ENCODE peak calls at places on chromosomes 16 and 17, in four cellular contexts. One of them, this sample, is unnamed.

GRCh38 chr17:41512789-41513547 is 5.7 kb downstream of the KRT15 start:
- DNase-seq in lower leg skin: no peak
- DNase-seq in uterus: no peak
- DNase-seq in PC-9: no peak
- DNase-seq in this sample: no peak

GRCh38 chr16:79165541-79165940 is 435.0 kb downstream of the MAF start:
- DNase-seq in lower leg skin: no peak
- DNase-seq in uterus: no peak
- DNase-seq in PC-9: no peak
- DNase-seq in this sample: no peak

GRCh38 chr17:56260421-56260820 is 107.1 kb downstream of the ANKFN1 start:
- DNase-seq in lower leg skin: no peak
- DNase-seq in uterus: no peak
- DNase-seq in PC-9: no peak
- DNase-seq in this sample: no peak

GRCh38 chr17:79842656-79843474 is 3.6 kb upstream of the CBX4 start:
- DNase-seq in lower leg skin: no peak
- DNase-seq in uterus: no peak
- DNase-seq in PC-9: no peak
- DNase-seq in this sample: no peak

GRCh38 chr16:11139624-11140375 is 116.2 kb downstream of the SOCS1 start:
- DNase-seq in lower leg skin: no peak
- DNase-seq in uterus: no peak
- DNase-seq in PC-9: no peak
- DNase-seq in this sample: peak

GRCh38 chr16:75566889-75567255 is 693 bp downstream of the GABARAPL2 start:
- DNase-seq in lower leg skin: no peak
- DNase-seq in uterus: no peak
- DNase-seq in PC-9: no peak
- DNase-seq in this sample: no peak

GRCh38 chr17:27578718-27579085 is 52.3 kb upstream of the LGALS9 start:
- DNase-seq in lower leg skin: no peak
- DNase-seq in uterus: no peak
- DNase-seq in PC-9: no peak
- DNase-seq in this sample: no peak

GRCh38 chr17:17435323-17435722 is 41.5 kb upstream of the MED9 start:
- DNase-seq in lower leg skin: no peak
- DNase-seq in uterus: no peak
- DNase-seq in PC-9: no peak
- DNase-seq in this sample: no peak

GRCh38 chr16:11251525-11252481 is 4.2 kb downstream of the SOCS1 start:
- DNase-seq in lower leg skin: no peak
- DNase-seq in uterus: no peak
- DNase-seq in PC-9: no peak
- DNase-seq in this sample: no peak

GRCh38 chr17:3682033-3682432 is 13.4 kb downstream of the EMC6 start:
- DNase-seq in lower leg skin: no peak
- DNase-seq in uterus: no peak
- DNase-seq in PC-9: no peak
- DNase-seq in this sample: no peak

GRCh38 chr17:78643326-78643725 is 66.1 kb upstream of the DNAH17 start:
- DNase-seq in lower leg skin: no peak
- DNase-seq in uterus: no peak
- DNase-seq in PC-9: no peak
- DNase-seq in this sample: no peak

GRCh38 chr17:77372444-77373297 is 231.9 kb downstream of the SEC14L1 start:
- DNase-seq in lower leg skin: peak
- DNase-seq in uterus: peak
- DNase-seq in PC-9: no peak
- DNase-seq in this sample: peak

GRCh38 chr17:37702605-37703004 is 42.3 kb downstream of the HNF1B start:
- DNase-seq in lower leg skin: no peak
- DNase-seq in uterus: no peak
- DNase-seq in PC-9: peak
- DNase-seq in this sample: no peak

GRCh38 chr17:4187076-4187475 is 44.1 kb downstream of the CYB5D2 start:
- DNase-seq in lower leg skin: peak
- DNase-seq in uterus: peak
- DNase-seq in PC-9: no peak
- DNase-seq in this sample: no peak

GRCh38 chr16:1019934-1020305 is 38.4 kb downstream of the SOX8 start:
- DNase-seq in lower leg skin: no peak
- DNase-seq in uterus: no peak
- DNase-seq in PC-9: no peak
- DNase-seq in this sample: no peak

GRCh38 chr16:85422124-85422373 is 191.1 kb upstream of the GSE1 start:
- DNase-seq in lower leg skin: no peak
- DNase-seq in uterus: no peak
- DNase-seq in PC-9: no peak
- DNase-seq in this sample: no peak

GRCh38 chr16:82263456-82264159 is 93.6 kb upstream of the MPHOSPH6 start:
- DNase-seq in lower leg skin: peak
- DNase-seq in uterus: peak
- DNase-seq in PC-9: no peak
- DNase-seq in this sample: peak

GRCh38 chr17:58666858-58667267 is 25.0 kb downstream of the TEX14 start:
- DNase-seq in lower leg skin: peak
- DNase-seq in uterus: peak
- DNase-seq in PC-9: no peak
- DNase-seq in this sample: peak

GRCh38 chr17:40251576-40251975 is 32.5 kb downstream of the WIPF2 start:
- DNase-seq in lower leg skin: peak
- DNase-seq in uterus: peak
- DNase-seq in PC-9: peak
- DNase-seq in this sample: no peak

GRCh38 chr16:81482329-81483063 is 37.9 kb downstream of the CMIP start:
- DNase-seq in lower leg skin: no peak
- DNase-seq in uterus: no peak
- DNase-seq in PC-9: no peak
- DNase-seq in this sample: no peak

GRCh38 chr16:28084209-28084608 is 20.7 kb upstream of the GSG1L start:
- DNase-seq in lower leg skin: no peak
- DNase-seq in uterus: no peak
- DNase-seq in PC-9: no peak
- DNase-seq in this sample: no peak

GRCh38 chr17:63740464-63741181 is 976 bp downstream of the STRADA start:
- DNase-seq in lower leg skin: no peak
- DNase-seq in uterus: no peak
- DNase-seq in PC-9: no peak
- DNase-seq in this sample: no peak

GRCh38 chr16:84579936-84580335 is 37.9 kb downstream of the COTL1 start:
- DNase-seq in lower leg skin: no peak
- DNase-seq in uterus: no peak
- DNase-seq in PC-9: no peak
- DNase-seq in this sample: no peak

GRCh38 chr17:36937001-36937960 is at the start of gene LHX1:
- DNase-seq in lower leg skin: no peak
- DNase-seq in uterus: no peak
- DNase-seq in PC-9: no peak
- DNase-seq in this sample: no peak

DNA sequence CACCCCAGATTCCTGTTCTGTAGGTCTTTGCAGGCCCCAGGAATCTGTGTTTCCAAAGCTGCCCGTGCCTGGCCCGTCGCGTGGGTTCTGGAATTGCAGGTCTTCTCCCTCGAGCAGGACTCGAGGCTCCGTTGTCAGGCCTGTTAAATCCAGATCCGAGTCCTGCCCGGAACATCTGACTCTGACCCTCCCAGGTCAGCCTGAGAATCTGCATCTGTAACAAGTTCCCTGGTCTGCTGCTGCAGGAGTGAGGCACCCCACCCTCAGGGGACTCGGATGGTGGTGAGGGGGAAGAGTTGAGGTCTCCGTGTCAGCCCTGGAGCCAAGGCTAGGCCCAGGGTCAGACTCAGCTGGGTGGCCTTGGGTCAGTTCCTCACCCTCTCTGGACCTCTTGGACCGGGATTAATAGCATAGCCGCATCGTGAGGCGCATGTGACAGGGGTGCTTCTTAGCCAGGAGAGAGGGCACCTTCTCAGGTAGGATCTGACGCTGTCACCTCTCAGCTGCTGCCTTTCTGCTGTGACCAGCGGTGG is 8.8 kb downstream of the SPIRE2 start:
- DNase-seq in lower leg skin: no peak
- DNase-seq in uterus: no peak
- DNase-seq in PC-9: no peak
- DNase-seq in this sample: no peak
- H3K4me3 ChIP-seq in lower leg skin: no peak
- H3K4me3 ChIP-seq in uterus: no peak
- H3K4me3 ChIP-seq in PC-9: no peak
- H3K4me3 ChIP-seq in this sample: no peak

GRCh38 chr17:7113273-7114071 is 1.1 kb downstream of the ASGR2 start:
- DNase-seq in lower leg skin: no peak
- DNase-seq in uterus: no peak
- DNase-seq in PC-9: no peak
- DNase-seq in this sample: no peak

GRCh38 chr17:7114875-7115614 is 423 bp upstream of the ASGR2 start:
- DNase-seq in lower leg skin: peak
- DNase-seq in uterus: no peak
- DNase-seq in PC-9: no peak
- DNase-seq in this sample: peak

GRCh38 chr17:7111784-7112526 is 2.7 kb downstream of the ASGR2 start:
- DNase-seq in lower leg skin: no peak
- DNase-seq in uterus: no peak
- DNase-seq in PC-9: no peak
- DNase-seq in this sample: no peak

GRCh38 chr17:7112527-7113108 is 2.0 kb downstream of the ASGR2 start:
- DNase-seq in lower leg skin: no peak
- DNase-seq in uterus: no peak
- DNase-seq in PC-9: no peak
- DNase-seq in this sample: no peak

DNA sequence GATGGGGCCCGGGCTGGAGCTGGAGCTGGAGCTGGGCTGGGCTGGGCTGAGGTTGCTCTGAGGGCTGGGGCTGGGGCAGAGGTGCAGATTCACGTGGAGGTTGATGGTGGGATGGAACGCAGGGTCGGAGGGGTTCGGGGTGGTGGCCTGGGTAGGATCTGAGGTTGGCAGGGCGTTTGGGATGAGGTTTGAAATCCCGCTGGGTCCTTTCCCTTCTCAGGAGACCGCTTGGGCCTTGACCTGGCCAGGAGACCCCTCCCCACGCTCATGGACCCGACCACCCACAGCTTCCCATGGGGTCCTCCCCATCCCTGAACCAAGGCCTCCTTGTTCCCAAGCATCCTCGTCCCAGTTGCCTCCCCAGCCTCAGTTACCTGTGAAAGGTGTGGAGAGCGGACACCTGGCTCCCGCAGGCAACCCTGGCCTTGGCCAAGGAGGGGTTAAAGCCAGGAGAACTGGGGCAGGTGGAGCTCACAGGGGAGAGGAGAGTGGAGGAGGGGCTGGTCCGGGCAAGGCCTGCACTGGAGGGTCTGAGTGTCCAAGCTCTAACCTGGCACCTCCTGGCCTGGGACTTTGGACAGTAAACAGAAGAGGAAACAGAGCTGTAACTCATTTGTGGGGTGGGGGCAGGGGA is at the start of gene ASGR2:
- DNase-seq in lower leg skin: no peak
- DNase-seq in uterus: no peak
- DNase-seq in PC-9: no peak
- DNase-seq in this sample: no peak
- H3K4me3 ChIP-seq in lower leg skin: no peak
- H3K4me3 ChIP-seq in uterus: no peak
- H3K4me3 ChIP-seq in PC-9: no peak
- H3K4me3 ChIP-seq in this sample: no peak

GRCh38 chr17:2289878-2290478 is 13.6 kb downstream of the SMG6 start:
- DNase-seq in lower leg skin: no peak
- DNase-seq in uterus: no peak
- DNase-seq in PC-9: no peak
- DNase-seq in this sample: no peak

GRCh38 chr17:2297023-2297422 is 6.6 kb downstream of the SMG6 start:
- DNase-seq in lower leg skin: no peak
- DNase-seq in uterus: no peak
- DNase-seq in PC-9: no peak
- DNase-seq in this sample: no peak

GRCh38 chr17:2295575-2295974 is 8.0 kb downstream of the SMG6 start:
- DNase-seq in lower leg skin: no peak
- DNase-seq in uterus: no peak
- DNase-seq in PC-9: no peak
- DNase-seq in this sample: no peak

GRCh38 chr17:2292100-2292499 is 11.5 kb downstream of the SMG6 start:
- DNase-seq in lower leg skin: no peak
- DNase-seq in uterus: no peak
- DNase-seq in PC-9: no peak
- DNase-seq in this sample: no peak
- H3K4me3 ChIP-seq in lower leg skin: no peak
- H3K4me3 ChIP-seq in uterus: no peak
- H3K4me3 ChIP-seq in PC-9: no peak
- H3K4me3 ChIP-seq in this sample: no peak

GRCh38 chr16:31489616-31490584 is 7.0 kb downstream of the SLC5A2 start:
- DNase-seq in lower leg skin: no peak
- DNase-seq in uterus: no peak
- DNase-seq in PC-9: no peak
- DNase-seq in this sample: no peak

GRCh38 chr16:31486036-31486435 is 3.1 kb downstream of the SLC5A2 start:
- DNase-seq in lower leg skin: no peak
- DNase-seq in uterus: no peak
- DNase-seq in PC-9: no peak
- DNase-seq in this sample: no peak

GRCh38 chr16:31487720-31488629 is 5.1 kb downstream of the SLC5A2 start:
- DNase-seq in lower leg skin: peak
- DNase-seq in uterus: peak
- DNase-seq in PC-9: no peak
- DNase-seq in this sample: no peak

GRCh38 chr16:31487076-31487719 is 4.3 kb downstream of the SLC5A2 start:
- DNase-seq in lower leg skin: no peak
- DNase-seq in uterus: no peak
- DNase-seq in PC-9: no peak
- DNase-seq in this sample: no peak

DNA sequence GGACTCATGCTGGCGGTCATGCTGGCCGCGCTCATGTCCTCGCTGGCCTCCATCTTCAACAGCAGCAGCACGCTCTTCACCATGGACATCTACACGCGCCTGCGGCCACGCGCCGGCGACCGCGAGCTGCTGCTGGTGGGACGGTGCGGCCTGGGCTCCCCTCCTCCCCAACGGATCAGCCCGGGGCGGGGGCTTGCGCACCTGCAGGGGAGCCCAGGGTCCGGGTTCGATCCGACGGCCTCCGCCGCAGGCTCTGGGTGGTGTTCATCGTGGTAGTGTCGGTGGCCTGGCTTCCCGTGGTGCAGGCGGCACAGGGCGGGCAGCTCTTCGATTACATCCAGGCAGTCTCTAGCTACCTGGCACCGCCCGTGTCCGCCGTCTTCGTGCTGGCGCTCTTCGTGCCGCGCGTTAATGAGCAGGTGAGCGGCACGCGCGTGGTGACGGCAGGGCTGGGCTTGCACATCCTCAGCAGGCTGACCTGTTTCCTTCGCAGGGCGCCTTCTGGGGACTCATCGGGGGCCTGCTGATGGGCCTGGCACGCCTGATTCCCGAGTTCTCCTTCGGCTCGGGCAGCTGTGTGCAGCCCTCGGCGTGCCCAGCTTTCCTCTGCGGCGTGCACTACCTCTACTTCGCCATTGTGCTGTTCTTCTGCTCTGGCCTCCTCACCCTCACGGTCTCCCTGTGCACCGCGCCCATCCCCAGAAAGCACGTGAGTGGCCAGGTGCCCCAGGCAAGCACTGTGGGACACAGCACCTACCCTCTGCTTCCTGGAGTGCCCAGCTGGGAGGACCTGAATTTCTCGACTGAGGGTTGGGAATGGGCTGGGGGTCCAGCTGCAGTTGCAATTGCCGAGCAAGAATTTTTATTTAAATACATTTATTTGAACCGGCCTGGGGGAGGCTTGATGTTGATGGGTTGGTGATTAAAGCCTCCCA is 6.0 kb downstream of the SLC5A2 start:
- DNase-seq in lower leg skin: no peak
- DNase-seq in uterus: no peak
- DNase-seq in PC-9: no peak
- DNase-seq in this sample: no peak
- H3K4me3 ChIP-seq in lower leg skin: no peak
- H3K4me3 ChIP-seq in uterus: no peak
- H3K4me3 ChIP-seq in PC-9: no peak
- H3K4me3 ChIP-seq in this sample: peak

This sample was measured in tibial artery.